ENCODE peak calls at places on chromosomes 4 and X, in ten cellular contexts. X is colonic mucosa, F is heart left ventricle, G is lower lobe of right lung, R is K562, H is mammary epithelial cell, O is IMR-90, S is GM06990, C is gastrocnemius medialis, Z is right atrium auricular region. V is an unnamed sample.

GRCh38 chr4:174532479-174532878 is 10.2 kb upstream of the HPGD start:
- DNase-seq in X (no peak), F (no peak), G (no peak), R (no peak), H (no peak), O (no peak), S (no peak), C (no peak), Z (no peak), V (no peak)

GRCh38 chr4:128031756-128032384 is 29.2 kb upstream of the LARP1B start:
- DNase-seq in X (no peak), F (no peak), G (no peak), R (no peak), H (no peak), O (peak; percentile 52), S (no peak), C (no peak), Z (no peak), V (no peak)

GRCh38 chr4:59647011-59647410 is 1553.1 kb upstream of the ADGRL3 start:
- DNase-seq in X (no peak), F (no peak), G (no peak), R (no peak), H (no peak), O (no peak), S (no peak), C (no peak), Z (no peak), V (no peak)

GRCh38 chrX:2464677-2465166 is 36.1 kb downstream of the DHRSX start:
- DNase-seq in X (no peak), F (no peak), G (peak; percentile 25), R (peak; percentile 53), H (no peak), O (no peak), S (no peak), C (no peak), Z (no peak), V (no peak)

GRCh38 chrX:11287505-11287904 is 5.7 kb upstream of the AMELX start:
- DNase-seq in X (no peak), F (no peak), G (no peak), R (no peak), H (peak; percentile 8), O (peak; percentile 18), S (no peak), C (no peak), Z (no peak), V (peak; percentile 10)

GRCh38 chr4:125985856-125986255 is 671.1 kb downstream of the FAT4 start:
- DNase-seq in X (no peak), F (no peak), G (no peak), R (no peak), H (no peak), O (no peak), S (no peak), C (no peak), Z (no peak), V (peak; percentile 15)

GRCh38 chrX:19811807-19812604 is 75.4 kb downstream of the SH3KBP1 start:
- DNase-seq in X (no peak), F (no peak), G (no peak), R (no peak), H (no peak), O (peak; percentile 87), S (peak; percentile 57), C (no peak), Z (no peak), V (no peak)

GRCh38 chr4:99657801-99658200 is at the start of gene C4orf54:
- DNase-seq in X (no peak), F (no peak), G (no peak), R (no peak), H (peak; percentile 78), O (no peak), S (no peak), C (no peak), Z (no peak), V (peak; percentile 98)

GRCh38 chr4:138405934-138406567 is 163.9 kb upstream of the SLC7A11 start:
- DNase-seq in X (no peak), F (no peak), G (no peak), R (no peak), H (peak; percentile 71), O (peak; percentile 72), S (peak; percentile 12), C (no peak), Z (no peak), V (peak; percentile 89)

GRCh38 chr4:24278693-24279092 is 305.7 kb downstream of the DHX15 start:
- DNase-seq in X (no peak), F (no peak), G (no peak), R (no peak), H (no peak), O (peak; percentile 73), S (no peak), C (no peak), Z (no peak), V (no peak)

GRCh38 chr4:20085653-20086052 is 166.1 kb upstream of the SLIT2 start:
- DNase-seq in X (no peak), F (no peak), G (no peak), R (no peak), H (no peak), O (no peak), S (no peak), C (no peak), Z (no peak), V (no peak)

GRCh38 chrX:19626230-19626629 is 110.9 kb upstream of the MAP3K15 start:
- DNase-seq in X (no peak), F (no peak), G (no peak), R (no peak), H (no peak), O (no peak), S (no peak), C (no peak), Z (no peak), V (no peak)

GRCh38 chr4:43485196-43485595 is 592.7 kb downstream of the GRXCR1 start:
- DNase-seq in X (no peak), F (no peak), G (no peak), R (no peak), H (no peak), O (no peak), S (no peak), C (no peak), Z (no peak), V (no peak)

GRCh38 chr4:158778712-158779111 is 9.9 kb downstream of the FNIP2 start:
- DNase-seq in X (peak; percentile 77), F (no peak), G (no peak), R (no peak), H (no peak), O (no peak), S (no peak), C (peak; percentile 48), Z (no peak), V (peak; percentile 87)

DNA sequence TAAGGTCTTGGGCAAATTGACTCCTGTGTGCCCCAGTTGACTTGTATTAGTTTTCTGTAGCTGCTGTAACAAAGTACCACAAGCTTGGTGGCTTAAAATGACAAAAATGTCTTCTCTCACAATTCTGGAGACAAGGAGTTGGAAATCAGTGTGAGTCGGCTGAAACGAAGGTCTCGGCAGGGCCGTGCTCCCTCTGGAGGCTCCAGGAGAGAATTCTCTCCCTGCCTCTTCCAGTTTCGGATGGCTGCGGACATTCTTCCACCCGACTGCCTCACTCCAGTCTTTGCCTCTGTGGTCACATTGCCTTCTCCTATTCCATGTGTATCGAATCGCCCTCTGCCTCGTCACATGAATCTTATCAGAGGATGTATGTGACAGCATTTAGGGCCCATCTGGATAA is 66.0 kb upstream of the PHOX2B start:
- DNase-seq in X (no peak), F (no peak), G (no peak), R (no peak), H (peak; percentile 1), O (peak; percentile 21), S (no peak), C (no peak), Z (no peak), V (no peak)
- TF ChIP-seq CTCF in X (no peak), F (peak; percentile 29), G (no peak), R (no peak), H (no peak), O (peak; percentile 46), S (no peak), C (no peak), Z (no peak), V (peak; percentile 61)

GRCh38 chr4:185566972-185567749 is 31.9 kb upstream of the PDLIM3 start:
- DNase-seq in X (no peak), F (peak; percentile 73), G (no peak), R (no peak), H (no peak), O (peak; percentile 90), S (no peak), C (peak; percentile 72), Z (peak; percentile 87), V (peak; percentile 35)
- H3K4me3 ChIP-seq in X (no peak overlapping the region), F (no peak overlapping the region), G (no peak overlapping the region), R (no peak overlapping the region), H (no peak overlapping the region), O (no peak overlapping the region), S (no peak overlapping the region), C (peak overlapping the region; percentile 21), Z (no peak overlapping the region), V (no peak overlapping the region)

GRCh38 chr4:8343051-8343966 is 73.8 kb downstream of the HTRA3 start:
- DNase-seq in X (no peak), F (no peak), G (no peak), R (no peak), H (no peak), O (no peak), S (no peak), C (no peak), Z (peak; percentile 59), V (no peak)

GRCh38 chr4:8344387-8344786 is 74.8 kb downstream of the HTRA3 start:
- DNase-seq in X (no peak), F (no peak), G (no peak), R (no peak), H (no peak), O (no peak), S (no peak), C (no peak), Z (no peak), V (no peak)

GRCh38 chr4:8342651-8343050 is 73.1 kb downstream of the HTRA3 start:
- DNase-seq in X (no peak), F (no peak), G (no peak), R (no peak), H (no peak), O (no peak), S (no peak), C (no peak), Z (no peak), V (no peak)

GRCh38 chr4:8345053-8345945 is 75.7 kb downstream of the HTRA3 start:
- DNase-seq in X (no peak), F (no peak), G (no peak), R (no peak), H (no peak), O (no peak), S (no peak), C (no peak), Z (no peak), V (no peak)

DNA sequence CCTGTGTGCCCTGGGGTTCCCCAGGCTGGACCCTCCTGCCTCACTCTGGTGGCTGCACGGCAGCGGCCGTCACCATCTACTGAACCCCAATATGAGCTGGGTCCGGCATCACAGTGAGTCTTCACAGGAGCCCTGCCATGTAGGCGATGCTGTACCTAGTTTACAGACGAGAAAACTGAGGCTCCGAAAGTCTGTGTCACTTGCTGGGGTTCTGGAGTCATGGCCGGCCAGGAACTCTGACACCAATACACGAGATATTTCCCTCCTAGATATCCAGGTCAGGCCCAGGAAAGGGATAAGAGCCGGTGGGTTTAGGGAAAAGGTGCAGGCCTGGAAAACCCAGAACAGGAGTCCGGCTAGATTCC is 74.4 kb downstream of the HTRA3 start:
- DNase-seq in X (no peak), F (no peak), G (no peak), R (no peak), H (no peak), O (no peak), S (no peak), C (no peak), Z (peak; percentile 50), V (no peak)
- H3K27me3 ChIP-seq in X (no peaks in the 10 kb centered on the region), F (no peaks in the 10 kb centered on the region), G (no peaks in the 10 kb centered on the region), R (peaks cover 49% of the 10 kb centered on the region), H (no peaks in the 10 kb centered on the region), O (peaks cover 13% of the 10 kb centered on the region), S (no peaks in the 10 kb centered on the region), C (no peaks in the 10 kb centered on the region), Z (no peaks in the 10 kb centered on the region), V (peaks cover 2% of the 10 kb centered on the region)

GRCh38 chrX:103464071-103464773 is 55.1 kb downstream of the RAB40A start:
- DNase-seq in X (no peak), F (peak; percentile 17), G (no peak), R (peak; percentile 28), H (peak; percentile 36), O (peak; percentile 47), S (peak; percentile 15), C (no peak), Z (no peak), V (peak; percentile 43)
- TF ChIP-seq CTCF in X (no peak), F (peak; percentile 19), G (peak; percentile 9), R (peak; percentile 41), H (peak; percentile 49), O (peak; percentile 48), S (peak; percentile 37), C (no peak), Z (no peak), V (no peak)